ENCODE peak calls at places on chromosomes 6 and 20, in ten cellular contexts. One of them, this sample, is unnamed.
A peak's percentile ranks its signal among the peaks of the same experiment; 100 is the strongest.

GRCh38 chr6:83031689-83032088 is 34.0 kb downstream of the UBE3D start:
- DNase-seq in activated B cell treated with CpG ODN at 0.5 μM for 24 hours: no peak
- DNase-seq in lower leg skin: no peak
- DNase-seq in mammary epithelial cell: no peak
- DNase-seq in foreskin fibroblast: no peak
- DNase-seq in lower lobe of right lung: no peak
- DNase-seq in CD4-positive, alpha-beta T cell: no peak
- DNase-seq in cardiac muscle cell: no peak
- DNase-seq in keratinocyte: no peak
- DNase-seq in epithelial cell of proximal tubule: no peak
- DNase-seq in this sample: no peak

GRCh38 chr20:53872561-53873248 is 197.7 kb downstream of the BCAS1 start:
- DNase-seq in activated B cell treated with CpG ODN at 0.5 μM for 24 hours: no peak
- DNase-seq in lower leg skin: no peak
- DNase-seq in mammary epithelial cell: no peak
- DNase-seq in foreskin fibroblast: peak; percentile 22
- DNase-seq in lower lobe of right lung: no peak
- DNase-seq in CD4-positive, alpha-beta T cell: no peak
- DNase-seq in cardiac muscle cell: no peak
- DNase-seq in keratinocyte: no peak
- DNase-seq in epithelial cell of proximal tubule: no peak
- DNase-seq in this sample: no peak

GRCh38 chr20:53736122-53736756 is 142.6 kb upstream of the ZNF217 start:
- DNase-seq in activated B cell treated with CpG ODN at 0.5 μM for 24 hours: no peak
- DNase-seq in lower leg skin: no peak
- DNase-seq in mammary epithelial cell: peak; percentile 56
- DNase-seq in foreskin fibroblast: no peak
- DNase-seq in lower lobe of right lung: no peak
- DNase-seq in CD4-positive, alpha-beta T cell: no peak
- DNase-seq in cardiac muscle cell: peak; percentile 40
- DNase-seq in keratinocyte: no peak
- DNase-seq in epithelial cell of proximal tubule: no peak
- DNase-seq in this sample: no peak

GRCh38 chr20:50491926-50492634 is 18.1 kb upstream of the PTPN1 start:
- DNase-seq in activated B cell treated with CpG ODN at 0.5 μM for 24 hours: no peak
- DNase-seq in lower leg skin: peak; percentile 46
- DNase-seq in mammary epithelial cell: peak; percentile 42
- DNase-seq in foreskin fibroblast: no peak
- DNase-seq in lower lobe of right lung: no peak
- DNase-seq in CD4-positive, alpha-beta T cell: no peak
- DNase-seq in cardiac muscle cell: no peak
- DNase-seq in keratinocyte: peak; percentile 64
- DNase-seq in epithelial cell of proximal tubule: no peak
- DNase-seq in this sample: no peak

GRCh38 chr6:14917101-14917500 is 328.8 kb upstream of the JARID2 start:
- DNase-seq in activated B cell treated with CpG ODN at 0.5 μM for 24 hours: no peak
- DNase-seq in lower leg skin: no peak
- DNase-seq in mammary epithelial cell: no peak
- DNase-seq in foreskin fibroblast: peak; percentile 47
- DNase-seq in lower lobe of right lung: no peak
- DNase-seq in CD4-positive, alpha-beta T cell: no peak
- DNase-seq in cardiac muscle cell: no peak
- DNase-seq in keratinocyte: no peak
- DNase-seq in epithelial cell of proximal tubule: no peak
- DNase-seq in this sample: no peak

GRCh38 chr6:69680302-69680701 is 116.5 kb downstream of the LMBRD1 start:
- DNase-seq in activated B cell treated with CpG ODN at 0.5 μM for 24 hours: no peak
- DNase-seq in lower leg skin: no peak
- DNase-seq in mammary epithelial cell: no peak
- DNase-seq in foreskin fibroblast: no peak
- DNase-seq in lower lobe of right lung: no peak
- DNase-seq in CD4-positive, alpha-beta T cell: no peak
- DNase-seq in cardiac muscle cell: no peak
- DNase-seq in keratinocyte: no peak
- DNase-seq in epithelial cell of proximal tubule: no peak
- DNase-seq in this sample: no peak

GRCh38 chr6:120938876-120939231 is 395.4 kb downstream of the TBC1D32 start:
- DNase-seq in activated B cell treated with CpG ODN at 0.5 μM for 24 hours: no peak
- DNase-seq in lower leg skin: no peak
- DNase-seq in mammary epithelial cell: no peak
- DNase-seq in foreskin fibroblast: no peak
- DNase-seq in lower lobe of right lung: no peak
- DNase-seq in CD4-positive, alpha-beta T cell: no peak
- DNase-seq in cardiac muscle cell: no peak
- DNase-seq in keratinocyte: no peak
- DNase-seq in epithelial cell of proximal tubule: no peak
- DNase-seq in this sample: no peak

GRCh38 chr6:121956782-121957181 is 442.7 kb upstream of the HSF2 start:
- DNase-seq in activated B cell treated with CpG ODN at 0.5 μM for 24 hours: no peak
- DNase-seq in lower leg skin: no peak
- DNase-seq in mammary epithelial cell: no peak
- DNase-seq in foreskin fibroblast: no peak
- DNase-seq in lower lobe of right lung: no peak
- DNase-seq in CD4-positive, alpha-beta T cell: no peak
- DNase-seq in cardiac muscle cell: no peak
- DNase-seq in keratinocyte: no peak
- DNase-seq in epithelial cell of proximal tubule: no peak
- DNase-seq in this sample: no peak

GRCh38 chr6:131381052-131381451 is 192.0 kb upstream of the ARG1 start:
- DNase-seq in activated B cell treated with CpG ODN at 0.5 μM for 24 hours: no peak
- DNase-seq in lower leg skin: no peak
- DNase-seq in mammary epithelial cell: no peak
- DNase-seq in foreskin fibroblast: no peak
- DNase-seq in lower lobe of right lung: no peak
- DNase-seq in CD4-positive, alpha-beta T cell: no peak
- DNase-seq in cardiac muscle cell: no peak
- DNase-seq in keratinocyte: no peak
- DNase-seq in epithelial cell of proximal tubule: no peak
- DNase-seq in this sample: no peak

GRCh38 chr6:41098366-41098765 is 25.6 kb downstream of the NFYA start:
- DNase-seq in activated B cell treated with CpG ODN at 0.5 μM for 24 hours: no peak
- DNase-seq in lower leg skin: no peak
- DNase-seq in mammary epithelial cell: no peak
- DNase-seq in foreskin fibroblast: peak; percentile 37
- DNase-seq in lower lobe of right lung: no peak
- DNase-seq in CD4-positive, alpha-beta T cell: no peak
- DNase-seq in cardiac muscle cell: no peak
- DNase-seq in keratinocyte: no peak
- DNase-seq in epithelial cell of proximal tubule: no peak
- DNase-seq in this sample: no peak

GRCh38 chr20:20824924-20825584 is 112.6 kb upstream of the RALGAPA2 start:
- DNase-seq in activated B cell treated with CpG ODN at 0.5 μM for 24 hours: peak; percentile 20
- DNase-seq in lower leg skin: no peak
- DNase-seq in mammary epithelial cell: no peak
- DNase-seq in foreskin fibroblast: peak; percentile 4
- DNase-seq in lower lobe of right lung: peak; percentile 68
- DNase-seq in CD4-positive, alpha-beta T cell: peak; percentile 46
- DNase-seq in cardiac muscle cell: peak; percentile 69
- DNase-seq in keratinocyte: no peak
- DNase-seq in epithelial cell of proximal tubule: no peak
- DNase-seq in this sample: no peak

GRCh38 chr6:89368107-89368506 is 15.6 kb upstream of the UBE2J1 start:
- DNase-seq in activated B cell treated with CpG ODN at 0.5 μM for 24 hours: no peak
- DNase-seq in lower leg skin: peak; percentile 55
- DNase-seq in mammary epithelial cell: peak; percentile 26
- DNase-seq in foreskin fibroblast: peak; percentile 78
- DNase-seq in lower lobe of right lung: peak; percentile 53
- DNase-seq in CD4-positive, alpha-beta T cell: peak; percentile 55
- DNase-seq in cardiac muscle cell: peak; percentile 83
- DNase-seq in keratinocyte: no peak
- DNase-seq in epithelial cell of proximal tubule: no peak
- DNase-seq in this sample: no peak

DNA sequence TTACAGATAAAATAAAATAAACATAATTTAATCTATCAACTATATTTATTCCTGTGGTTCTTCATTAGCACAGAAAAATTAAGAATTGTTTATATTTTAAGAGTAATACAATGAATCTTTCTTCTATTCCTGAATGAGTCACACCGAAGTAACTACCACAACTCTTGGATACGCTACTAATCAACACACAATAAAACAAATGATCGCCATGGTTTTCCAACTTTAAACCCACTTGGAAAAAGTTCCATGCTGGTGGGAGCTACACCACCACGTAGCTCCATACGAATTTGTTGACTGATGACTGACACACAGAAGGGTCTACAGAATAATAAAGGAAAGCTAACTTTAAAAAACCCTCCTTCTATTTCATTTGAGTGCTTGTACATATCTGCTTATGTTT is 135.8 kb upstream of the NEDD9 start:
- DNase-seq in activated B cell treated with CpG ODN at 0.5 μM for 24 hours: no peak
- DNase-seq in lower leg skin: no peak
- DNase-seq in mammary epithelial cell: peak; percentile 50
- DNase-seq in foreskin fibroblast: no peak
- DNase-seq in lower lobe of right lung: no peak
- DNase-seq in CD4-positive, alpha-beta T cell: no peak
- DNase-seq in cardiac muscle cell: no peak
- DNase-seq in keratinocyte: no peak
- DNase-seq in epithelial cell of proximal tubule: no peak
- DNase-seq in this sample: no peak
- TF ChIP-seq CTCF in activated B cell treated with CpG ODN at 0.5 μM for 24 hours: no peak
- TF ChIP-seq CTCF in lower leg skin: no peak
- TF ChIP-seq CTCF in mammary epithelial cell: no peak
- TF ChIP-seq CTCF in foreskin fibroblast: no peak
- TF ChIP-seq CTCF in lower lobe of right lung: no peak
- TF ChIP-seq CTCF in CD4-positive, alpha-beta T cell: no peak
- TF ChIP-seq CTCF in cardiac muscle cell: no peak
- TF ChIP-seq CTCF in keratinocyte: no peak
- TF ChIP-seq CTCF in epithelial cell of proximal tubule: no peak
- TF ChIP-seq CTCF in this sample: no peak

GRCh38 chr6:551405-551804 is 105.5 kb downstream of the HUS1B start:
- DNase-seq in activated B cell treated with CpG ODN at 0.5 μM for 24 hours: no peak
- DNase-seq in lower leg skin: no peak
- DNase-seq in mammary epithelial cell: peak; percentile 70
- DNase-seq in foreskin fibroblast: peak; percentile 72
- DNase-seq in lower lobe of right lung: no peak
- DNase-seq in CD4-positive, alpha-beta T cell: no peak
- DNase-seq in cardiac muscle cell: peak; percentile 64
- DNase-seq in keratinocyte: peak; percentile 56
- DNase-seq in epithelial cell of proximal tubule: no peak
- DNase-seq in this sample: no peak
- TF ChIP-seq CTCF in activated B cell treated with CpG ODN at 0.5 μM for 24 hours: no peak
- TF ChIP-seq CTCF in lower leg skin: no peak
- TF ChIP-seq CTCF in mammary epithelial cell: peak; percentile 56
- TF ChIP-seq CTCF in foreskin fibroblast: peak; percentile 18
- TF ChIP-seq CTCF in lower lobe of right lung: no peak
- TF ChIP-seq CTCF in CD4-positive, alpha-beta T cell: peak; percentile 8
- TF ChIP-seq CTCF in cardiac muscle cell: no peak
- TF ChIP-seq CTCF in keratinocyte: peak; percentile 55
- TF ChIP-seq CTCF in epithelial cell of proximal tubule: peak; percentile 23
- TF ChIP-seq CTCF in this sample: peak; percentile 46

DNA sequence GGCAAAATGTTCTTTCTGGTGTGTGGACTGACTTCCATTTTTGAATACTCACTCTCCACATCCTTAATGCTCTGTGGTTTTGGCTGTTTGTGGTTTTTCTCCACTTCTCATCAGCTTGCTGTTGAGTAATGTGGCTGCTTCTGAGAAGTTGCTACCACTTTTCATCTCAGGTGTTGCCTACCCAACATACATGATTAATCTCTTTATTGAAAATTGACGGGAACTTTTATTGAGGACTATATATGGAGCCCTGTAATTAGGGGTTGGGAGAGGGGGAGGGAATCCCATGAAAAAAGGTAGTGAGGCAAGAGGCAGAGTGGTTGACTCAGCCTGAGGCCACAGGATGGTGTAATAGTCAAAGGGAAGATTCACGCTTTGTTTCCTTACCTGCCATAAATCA is 17.6 kb downstream of the IL22RA2 start:
- DNase-seq in activated B cell treated with CpG ODN at 0.5 μM for 24 hours: no peak
- DNase-seq in lower leg skin: no peak
- DNase-seq in mammary epithelial cell: peak; percentile 93
- DNase-seq in foreskin fibroblast: peak; percentile 41
- DNase-seq in lower lobe of right lung: no peak
- DNase-seq in CD4-positive, alpha-beta T cell: no peak
- DNase-seq in cardiac muscle cell: no peak
- DNase-seq in keratinocyte: peak; percentile 67
- DNase-seq in epithelial cell of proximal tubule: peak; percentile 15
- DNase-seq in this sample: no peak
- TF ChIP-seq CTCF in activated B cell treated with CpG ODN at 0.5 μM for 24 hours: no peak
- TF ChIP-seq CTCF in lower leg skin: no peak
- TF ChIP-seq CTCF in mammary epithelial cell: no peak
- TF ChIP-seq CTCF in foreskin fibroblast: no peak
- TF ChIP-seq CTCF in lower lobe of right lung: no peak
- TF ChIP-seq CTCF in CD4-positive, alpha-beta T cell: no peak
- TF ChIP-seq CTCF in cardiac muscle cell: no peak
- TF ChIP-seq CTCF in keratinocyte: no peak
- TF ChIP-seq CTCF in epithelial cell of proximal tubule: peak; percentile 35
- TF ChIP-seq CTCF in this sample: no peak

GRCh38 chr20:8664778-8665177 is 404.1 kb upstream of the PLCB4 start:
- DNase-seq in activated B cell treated with CpG ODN at 0.5 μM for 24 hours: no peak
- DNase-seq in lower leg skin: no peak
- DNase-seq in mammary epithelial cell: no peak
- DNase-seq in foreskin fibroblast: no peak
- DNase-seq in lower lobe of right lung: no peak
- DNase-seq in CD4-positive, alpha-beta T cell: no peak
- DNase-seq in cardiac muscle cell: peak; percentile 33
- DNase-seq in keratinocyte: no peak
- DNase-seq in epithelial cell of proximal tubule: no peak
- DNase-seq in this sample: no peak
- TF ChIP-seq CTCF in activated B cell treated with CpG ODN at 0.5 μM for 24 hours: no peak
- TF ChIP-seq CTCF in lower leg skin: no peak
- TF ChIP-seq CTCF in mammary epithelial cell: no peak
- TF ChIP-seq CTCF in foreskin fibroblast: no peak
- TF ChIP-seq CTCF in lower lobe of right lung: no peak
- TF ChIP-seq CTCF in CD4-positive, alpha-beta T cell: no peak
- TF ChIP-seq CTCF in cardiac muscle cell: no peak
- TF ChIP-seq CTCF in keratinocyte: no peak
- TF ChIP-seq CTCF in epithelial cell of proximal tubule: peak; percentile 49
- TF ChIP-seq CTCF in this sample: peak; percentile 35

GRCh38 chr20:23770384-23770783 is 19.6 kb upstream of the CST1 start:
- DNase-seq in activated B cell treated with CpG ODN at 0.5 μM for 24 hours: no peak
- DNase-seq in lower leg skin: no peak
- DNase-seq in mammary epithelial cell: no peak
- DNase-seq in foreskin fibroblast: no peak
- DNase-seq in lower lobe of right lung: no peak
- DNase-seq in CD4-positive, alpha-beta T cell: no peak
- DNase-seq in cardiac muscle cell: no peak
- DNase-seq in keratinocyte: no peak
- DNase-seq in epithelial cell of proximal tubule: no peak
- DNase-seq in this sample: no peak
- TF ChIP-seq CTCF in activated B cell treated with CpG ODN at 0.5 μM for 24 hours: no peak
- TF ChIP-seq CTCF in lower leg skin: no peak
- TF ChIP-seq CTCF in mammary epithelial cell: no peak
- TF ChIP-seq CTCF in foreskin fibroblast: no peak
- TF ChIP-seq CTCF in lower lobe of right lung: no peak
- TF ChIP-seq CTCF in CD4-positive, alpha-beta T cell: no peak
- TF ChIP-seq CTCF in cardiac muscle cell: no peak
- TF ChIP-seq CTCF in keratinocyte: no peak
- TF ChIP-seq CTCF in epithelial cell of proximal tubule: no peak
- TF ChIP-seq CTCF in this sample: no peak

This sample was measured in chondrocyte.